ENCODE peak calls at places on chromosomes 1 and 21, in ten cellular contexts. Z is PC-3, V is neural progenitor cell, Q is HFFc6, P is WTC11, F is psoas muscle, W is GM20000, T is fibroblast of mammary gland, N is body of pancreas, O is HFF-Myc. L is an unnamed sample.

GRCh38 chr1:169129109-169129789 is 22.8 kb downstream of the ATP1B1 start:
- DNase-seq in P (no peak), O (no peak), F (no peak), V (no peak), N (no peak), T (no peak), Z (peak), W (no peak), Q (no peak), L (no peak)

GRCh38 chr1:199399996-199400714 is 627.4 kb upstream of the NR5A2 start:
- DNase-seq in O (no peak), W (peak), Z (no peak), P (no peak), V (no peak), F (no peak), Q (no peak), N (no peak), T (no peak), L (peak)

GRCh38 chr1:228163004-228163753 is 2.4 kb upstream of the IBA57 start:
- DNase-seq in F (peak), Z (no peak), V (no peak), P (no peak), T (peak), Q (no peak), N (peak), O (no peak), W (no peak), L (no peak)

GRCh38 chr1:246583448-246584185 is 17.4 kb downstream of the CNST start:
- DNase-seq in W (no peak), F (no peak), T (peak), O (no peak), V (no peak), Q (no peak), N (peak), P (no peak), Z (no peak), L (no peak)

GRCh38 chr1:45557422-45557944 is 6.9 kb downstream of the AKR1A1 start:
- DNase-seq in F (no peak), N (peak), Z (no peak), W (no peak), P (no peak), V (no peak), O (no peak), T (no peak), Q (no peak), L (peak)

GRCh38 chr1:1402081-1402900 is 3.2 kb upstream of the CCNL2 start:
- DNase-seq in N (peak), O (peak), T (peak), F (peak), W (no peak), Z (peak), V (peak), Q (peak), P (peak), L (no peak)

GRCh38 chr21:42835211-42835610 is 44.1 kb downstream of the WDR4 start:
- DNase-seq in F (no peak), Q (no peak), Z (no peak), N (no peak), O (no peak), P (no peak), W (peak), T (no peak), V (no peak), L (no peak)

GRCh38 chr1:27562483-27563406 is 41.2 kb downstream of the AHDC1 start:
- DNase-seq in N (no peak), F (no peak), V (no peak), T (no peak), O (no peak), Q (no peak), Z (no peak), W (no peak), P (no peak), L (no peak)

GRCh38 chr1:87331319-87332269 is 2.9 kb downstream of the LMO4 start:
- DNase-seq in W (peak), Q (peak), Z (peak), N (peak), O (no peak), T (peak), V (peak), P (peak), F (peak), L (peak)
- TF ChIP-seq CTCF in W (no peak), Q (peak), Z (peak), N (peak), O (no peak), T (peak), V (peak), P (no peak), F (no peak), L (no peak)

GRCh38 chr1:224177356-224177999 is 5.6 kb upstream of the DEGS1 start:
- DNase-seq in Q (no peak), Z (no peak), T (no peak), N (no peak), P (no peak), O (no peak), F (no peak), V (no peak), W (no peak), L (no peak)

GRCh38 chr1:224180783-224181452 is 2.1 kb upstream of the DEGS1 start:
- DNase-seq in N (no peak), P (no peak), Q (no peak), W (no peak), T (no peak), O (no peak), F (no peak), Z (no peak), V (no peak), L (no peak)

GRCh38 chr1:224175615-224176014 is 7.4 kb upstream of the DEGS1 start:
- DNase-seq in V (peak), P (peak), Z (no peak), O (no peak), N (no peak), T (peak), W (no peak), F (peak), Q (no peak), L (no peak)

GRCh38 chr1:224181453-224181810 is 1.6 kb upstream of the DEGS1 start:
- DNase-seq in Q (no peak), V (no peak), Z (no peak), P (no peak), N (no peak), O (no peak), F (no peak), T (no peak), W (no peak), L (no peak)

GRCh38 chr1:224178894-224179293 is 4.1 kb upstream of the DEGS1 start:
- DNase-seq in T (no peak), F (no peak), W (no peak), Z (no peak), O (no peak), P (no peak), N (no peak), Q (no peak), V (no peak), L (no peak)
- TF ChIP-seq CTCF in T (no peak), F (no peak), W (no peak), Z (no peak), O (no peak), P (no peak), N (no peak), Q (no peak), V (no peak), L (no peak)

GRCh38 chr1:165129568-165130164 is 226.8 kb downstream of the LMX1A start:
- DNase-seq in O (no peak), T (peak), W (peak), N (peak), Q (peak), V (peak), P (peak), F (peak), Z (peak), L (peak)
- TF ChIP-seq CTCF in O (peak), T (peak), W (peak), N (peak), Q (peak), V (peak), P (peak), F (peak), Z (peak), L (peak)

GRCh38 chr1:64425521-64425920 is 44.4 kb upstream of the CACHD1 start:
- DNase-seq in V (no peak), N (no peak), F (no peak), Q (no peak), W (no peak), Z (no peak), O (no peak), P (no peak), T (no peak), L (no peak)
- TF ChIP-seq CTCF in V (no peak), N (no peak), F (no peak), Q (no peak), W (no peak), Z (no peak), O (no peak), P (no peak), T (no peak), L (no peak)

DNA sequence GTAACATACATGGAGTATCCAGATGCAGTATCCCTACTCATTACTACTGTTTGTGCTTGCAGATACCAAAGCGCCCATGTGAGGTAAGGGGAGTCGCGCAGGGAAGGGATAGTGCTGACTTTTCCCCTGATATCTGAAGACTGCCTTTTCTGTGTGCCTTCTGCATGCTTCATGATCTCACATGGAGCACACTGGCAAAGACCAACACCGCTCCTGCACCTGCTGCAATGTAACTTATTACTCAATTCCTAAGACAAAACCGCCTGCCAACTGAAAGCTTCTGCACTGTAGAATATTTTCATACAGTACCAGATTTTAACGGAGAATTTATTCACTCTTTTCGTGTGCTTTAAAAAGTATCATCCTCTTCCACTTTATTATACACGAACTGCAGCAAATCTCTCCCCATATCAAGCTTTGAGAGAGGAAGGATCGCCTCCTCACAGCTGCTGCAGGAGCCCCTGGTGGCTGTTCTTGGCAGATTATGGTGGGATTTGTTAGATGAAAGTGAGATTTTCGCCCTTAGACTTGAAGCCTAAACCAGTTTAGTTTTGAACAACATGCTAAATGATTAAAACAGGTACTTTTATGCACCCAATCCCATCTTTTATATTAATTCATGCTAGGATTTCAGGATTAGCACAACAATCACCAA is 99.1 kb downstream of the PTPN14 start:
- DNase-seq in O (no peak), N (no peak), T (no peak), P (no peak), F (no peak), W (no peak), Q (no peak), Z (no peak), V (no peak), L (no peak)
- TF ChIP-seq CTCF in O (no peak), N (no peak), T (peak), P (no peak), F (no peak), W (no peak), Q (peak), Z (no peak), V (peak), L (no peak)

GRCh38 chr1:48876221-48876785 is 99.6 kb upstream of the BEND5 start:
- DNase-seq in Z (peak), O (no peak), W (no peak), T (peak), P (no peak), Q (no peak), N (no peak), V (no peak), F (no peak), L (no peak)
- TF ChIP-seq CTCF in Z (no peak), O (no peak), W (no peak), T (no peak), P (no peak), Q (no peak), N (no peak), V (no peak), F (no peak), L (no peak)

GRCh38 chr1:38613996-38614395 is 245.6 kb downstream of the RRAGC start:
- DNase-seq in Q (no peak), Z (no peak), O (no peak), N (no peak), W (no peak), F (no peak), P (no peak), T (no peak), V (peak), L (no peak)

GRCh38 chr1:38614861-38615260 is 244.7 kb downstream of the RRAGC start:
- DNase-seq in Q (no peak), P (no peak), O (no peak), F (no peak), Z (no peak), T (no peak), N (no peak), V (peak), W (no peak), L (no peak)

GRCh38 chr1:38612956-38613355 is 246.6 kb downstream of the RRAGC start:
- DNase-seq in W (no peak), O (no peak), T (no peak), F (no peak), Q (no peak), N (no peak), P (no peak), Z (no peak), V (no peak), L (no peak)

GRCh38 chr1:38616846-38617245 is 242.7 kb downstream of the RRAGC start:
- DNase-seq in V (no peak), O (no peak), Q (no peak), Z (no peak), N (no peak), W (no peak), T (no peak), P (no peak), F (no peak), L (no peak)

GRCh38 chr1:38615680-38616079 is 243.9 kb downstream of the RRAGC start:
- DNase-seq in V (no peak), Q (no peak), W (no peak), N (no peak), Z (peak), P (no peak), T (no peak), O (no peak), F (no peak), L (no peak)
- TF ChIP-seq CTCF in V (peak), Q (peak), W (no peak), N (no peak), Z (peak), P (no peak), T (peak), O (no peak), F (no peak), L (no peak)

L was measured in GM10248.